ENCODE peak calls at places on chromosome 20, in ten cellular contexts. G is WTC11; K is gastrocnemius medialis; Z is tibial artery; X is psoas muscle; W is AG04449; O is CD8-positive, alpha-beta T cell; U is left lung; J is colonic mucosa; L is neural crest cell. F is an unnamed sample.

GRCh38 chr20:35190556-35190955 is 18.7 kb downstream of the PROCR start:
- DNase-seq in W (no peak), X (no peak), Z (no peak), K (no peak), J (no peak), G (no peak), O (no peak), L (no peak), U (no peak), F (no peak)

GRCh38 chr20:38222231-38222922 is 38.2 kb downstream of the KIAA1755 start:
- DNase-seq in U (peak), O (peak), K (peak), W (no peak), X (peak), J (peak), G (peak), L (peak), Z (peak), F (peak)

GRCh38 chr20:38043512-38044300 is 10.2 kb downstream of the RPRD1B start:
- DNase-seq in K (peak), J (no peak), L (no peak), O (no peak), U (no peak), X (peak), G (no peak), Z (no peak), W (no peak), F (no peak)

GRCh38 chr20:32366380-32366779 is 8.2 kb downstream of the ASXL1 start:
- DNase-seq in O (no peak), J (no peak), L (no peak), Z (no peak), K (no peak), W (no peak), U (no peak), G (no peak), X (no peak), F (no peak)

GRCh38 chr20:34525709-34526416 is 9.6 kb downstream of the DYNLRB1 start:
- DNase-seq in O (no peak), K (peak), X (peak), J (peak), G (no peak), U (peak), L (no peak), W (peak), Z (peak), F (peak)

GRCh38 chr20:25623225-25623735 is 534 bp downstream of the NANP start:
- DNase-seq in G (peak), J (peak), L (no peak), U (peak), W (no peak), X (peak), K (peak), Z (peak), O (peak), F (peak)

GRCh38 chr20:5393218-5393870 is 76.6 kb upstream of the PROKR2 start:
- DNase-seq in O (no peak), J (no peak), X (no peak), U (no peak), K (no peak), Z (no peak), L (no peak), G (no peak), W (no peak), F (no peak)

GRCh38 chr20:62985089-62985778 is 21.5 kb downstream of the BHLHE23 start:
- DNase-seq in O (no peak), K (no peak), W (no peak), J (no peak), Z (no peak), G (no peak), U (no peak), X (no peak), L (no peak), F (no peak)

GRCh38 chr20:35311409-35311808 is 19.2 kb upstream of the FAM83C start:
- DNase-seq in K (no peak), G (no peak), Z (no peak), L (no peak), X (no peak), W (no peak), O (no peak), J (peak), U (no peak), F (no peak)

GRCh38 chr20:60727425-60727824 is 524.6 kb upstream of the CDH4 start:
- DNase-seq in X (no peak), K (no peak), J (no peak), U (no peak), O (no peak), G (no peak), W (no peak), Z (no peak), L (no peak), F (no peak)

GRCh38 chr20:53077373-53078205 is 105.4 kb downstream of the TSHZ2 start:
- DNase-seq in O (no peak), X (no peak), J (no peak), K (no peak), U (no peak), L (no peak), Z (no peak), G (no peak), W (no peak), F (peak)

GRCh38 chr20:51404297-51405060 is 138.0 kb downstream of the NFATC2 start:
- DNase-seq in O (peak), G (no peak), W (no peak), J (peak), K (no peak), L (no peak), Z (no peak), X (no peak), U (peak), F (no peak)

GRCh38 chr20:63507083-63507743 is 8.3 kb upstream of the EEF1A2 start:
- DNase-seq in K (peak), X (peak), Z (no peak), W (no peak), J (no peak), G (no peak), O (no peak), U (no peak), L (no peak), F (no peak)

GRCh38 chr20:32231847-32232246 is 24.2 kb downstream of the POFUT1 start:
- DNase-seq in Z (no peak), W (peak), O (peak), G (no peak), X (no peak), L (no peak), K (no peak), U (no peak), J (no peak), F (no peak)

GRCh38 chr20:48850681-48851299 is 23.0 kb upstream of the PREX1 start:
- DNase-seq in X (no peak), G (no peak), U (no peak), Z (no peak), O (no peak), W (no peak), L (no peak), K (no peak), J (no peak), F (no peak)

DNA sequence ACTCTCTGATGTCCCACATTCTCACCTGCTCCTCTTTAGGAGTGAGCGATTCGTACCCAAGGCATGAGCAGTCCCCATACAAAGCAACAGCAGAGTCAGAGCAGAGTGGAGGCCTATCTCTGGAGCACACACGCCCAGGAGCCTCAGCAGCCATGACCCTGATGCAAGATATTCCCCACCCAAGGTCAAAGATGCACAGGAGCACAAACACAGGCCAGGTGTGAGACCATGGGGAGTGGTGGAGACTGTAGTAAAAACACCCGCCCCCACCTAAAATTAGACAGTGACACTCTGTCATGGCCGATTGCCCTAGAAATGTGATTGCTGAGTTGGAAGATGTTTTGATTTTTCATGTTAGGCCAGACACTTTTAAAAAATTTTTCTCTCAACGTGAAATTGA is 21.4 kb downstream of the RRBP1 start:
- DNase-seq in J (no peak), W (no peak), G (no peak), U (no peak), L (no peak), O (no peak), K (no peak), Z (peak), X (no peak), F (no peak)
- TF ChIP-seq CTCF in J (no peak), W (no peak), G (no peak), U (no peak), L (no peak), O (no peak), K (no peak), Z (no peak), X (no peak), F (no peak)

GRCh38 chr20:22308934-22309333 is 275.4 kb downstream of the FOXA2 start:
- DNase-seq in G (no peak), X (no peak), U (no peak), K (no peak), W (no peak), L (no peak), Z (no peak), O (no peak), J (no peak), F (no peak)

GRCh38 chr20:22305391-22305790 is 279.0 kb downstream of the FOXA2 start:
- DNase-seq in Z (no peak), L (no peak), X (no peak), U (no peak), W (no peak), O (no peak), J (no peak), G (no peak), K (no peak), F (no peak)

GRCh38 chr20:22302039-22302438 is 282.3 kb downstream of the FOXA2 start:
- DNase-seq in W (no peak), G (no peak), J (no peak), O (no peak), X (no peak), L (no peak), K (no peak), U (no peak), Z (no peak), F (no peak)

GRCh38 chr20:22303523-22303922 is 280.8 kb downstream of the FOXA2 start:
- DNase-seq in G (peak), U (no peak), O (no peak), K (no peak), L (no peak), X (no peak), W (no peak), J (no peak), Z (no peak), F (no peak)
- TF ChIP-seq CTCF in G (no peak), U (no peak), O (no peak), K (no peak), L (peak), X (no peak), W (peak), J (no peak), Z (no peak), F (no peak)

DNA sequence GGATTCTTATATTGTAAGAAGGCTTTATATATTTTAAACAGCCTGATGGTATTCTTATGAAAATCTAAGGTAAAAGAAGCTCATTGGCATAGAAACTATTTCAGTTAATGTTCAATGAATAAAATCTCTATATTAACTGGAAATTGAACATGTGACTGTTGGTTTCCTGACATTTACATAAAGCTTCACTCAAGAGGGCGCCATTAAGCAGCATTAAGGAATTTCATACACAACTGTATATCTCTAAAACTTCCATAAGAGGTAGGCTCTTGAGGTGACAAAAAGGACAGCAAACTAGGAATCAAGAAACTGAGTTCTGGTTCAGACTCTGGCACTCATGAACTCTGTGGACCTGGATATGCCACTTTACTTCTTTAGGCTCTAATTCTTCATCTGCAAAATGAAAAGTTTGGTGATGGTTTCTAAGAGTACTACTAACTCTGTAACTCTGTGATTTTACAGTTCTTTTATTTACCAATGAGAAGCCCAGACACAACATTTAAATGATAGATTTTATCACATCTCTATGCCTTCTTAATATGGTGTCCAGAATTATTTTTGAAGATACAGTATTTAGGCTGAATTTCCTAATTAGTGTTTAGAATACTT is 147.5 kb downstream of the FLRT3 start:
- DNase-seq in K (no peak), W (peak), U (no peak), J (peak), L (no peak), Z (no peak), O (no peak), G (no peak), X (no peak), F (no peak)
- TF ChIP-seq CTCF in K (no peak), W (peak), U (no peak), J (no peak), L (peak), Z (no peak), O (no peak), G (no peak), X (no peak), F (no peak)

GRCh38 chr20:39289316-39289715 is 327.2 kb downstream of the DHX35 start:
- DNase-seq in G (peak), L (no peak), U (no peak), X (no peak), K (no peak), W (no peak), J (no peak), O (no peak), Z (no peak), F (no peak)
- TF ChIP-seq CTCF in G (peak), L (peak), U (no peak), X (peak), K (no peak), W (no peak), J (no peak), O (no peak), Z (no peak), F (no peak)

GRCh38 chr20:33373735-33374605 is 27.3 kb downstream of the CDK5RAP1 start:
- DNase-seq in X (no peak), O (no peak), J (no peak), W (peak), Z (no peak), L (no peak), G (no peak), U (no peak), K (no peak), F (no peak)

GRCh38 chr20:33372993-33373441 is 28.3 kb downstream of the CDK5RAP1 start:
- DNase-seq in J (no peak), W (peak), Z (no peak), L (no peak), U (no peak), X (no peak), O (no peak), K (no peak), G (no peak), F (no peak)

DNA sequence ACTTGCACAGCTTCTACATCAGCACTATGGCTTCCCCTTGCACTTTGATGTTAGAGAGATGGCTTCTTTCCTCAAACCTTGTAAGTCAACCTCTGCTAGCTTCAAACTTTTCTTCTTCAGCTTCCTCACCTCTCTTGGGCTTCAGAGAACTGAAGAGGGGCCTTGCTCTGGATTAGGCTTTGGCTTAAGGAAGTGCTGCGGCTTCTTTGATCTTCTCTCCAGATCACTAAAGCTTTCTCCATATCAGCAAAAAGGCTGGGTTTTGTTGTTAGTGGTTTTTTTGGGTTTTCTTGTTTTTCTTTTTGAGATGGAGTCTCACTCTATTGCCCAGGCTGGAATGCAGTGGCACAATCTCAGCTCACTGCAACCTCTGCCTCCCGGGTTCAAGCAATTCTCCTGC is 24.0 kb downstream of the CDK5RAP1 start:
- DNase-seq in J (no peak), K (no peak), U (no peak), L (no peak), G (no peak), W (no peak), Z (no peak), X (no peak), O (no peak), F (no peak)
- TF ChIP-seq CTCF in J (no peak), K (no peak), U (no peak), L (no peak), G (no peak), W (no peak), Z (no peak), X (no peak), O (no peak), F (no peak)

DNA sequence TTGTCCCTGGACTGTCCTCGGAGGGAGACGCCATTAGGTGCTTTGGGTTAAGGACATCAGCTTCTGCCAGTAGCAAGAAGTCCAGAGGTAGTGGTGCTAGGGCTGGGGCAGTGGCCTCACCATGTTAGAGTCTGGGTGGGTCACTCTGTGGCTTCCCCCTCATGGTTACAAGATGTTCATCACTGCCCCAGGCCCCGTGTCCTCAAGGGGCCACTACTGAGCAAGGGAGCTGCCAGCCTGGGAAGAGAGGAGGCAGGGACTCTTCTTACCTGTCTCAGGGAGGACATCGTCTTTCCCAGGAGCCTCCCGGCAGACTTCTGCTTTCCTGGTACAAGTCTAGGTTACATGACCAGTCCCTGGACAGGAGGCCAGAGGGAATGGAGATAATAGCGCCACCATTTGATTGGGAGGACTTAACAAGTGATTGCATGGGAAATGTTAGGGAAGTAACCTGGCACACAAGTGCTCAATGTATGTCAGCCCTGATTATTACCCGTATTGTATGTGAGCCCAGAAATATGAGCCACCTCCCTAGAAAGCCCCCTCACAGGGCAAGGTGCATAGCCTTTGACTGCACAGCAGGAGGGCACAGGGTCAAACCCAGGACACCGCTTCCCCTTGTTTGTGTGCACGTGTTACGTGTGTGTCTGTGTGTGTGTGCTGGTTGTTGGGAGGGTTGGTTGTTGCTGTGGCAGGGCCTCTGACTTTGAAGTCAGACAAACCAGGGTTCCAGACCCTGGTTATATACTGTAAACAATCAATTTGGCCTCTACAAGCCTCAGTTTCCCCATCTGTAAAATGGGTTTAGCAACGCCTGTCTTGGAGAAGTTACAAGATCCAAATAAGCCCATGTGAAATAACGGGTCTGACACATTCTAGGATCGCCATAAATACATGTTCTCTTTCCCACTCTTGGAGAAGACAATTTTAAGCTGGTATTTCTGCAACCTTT is 30.0 kb downstream of the SIRPA start:
- DNase-seq in U (no peak), X (no peak), K (no peak), O (no peak), W (no peak), J (no peak), Z (no peak), G (no peak), L (no peak), F (no peak)
- TF ChIP-seq CTCF in U (no peak), X (no peak), K (no peak), O (no peak), W (no peak), J (no peak), Z (no peak), G (no peak), L (no peak), F (no peak)

GRCh38 chr20:47466704-47467459 is 34.8 kb upstream of the NCOA3 start:
- DNase-seq in U (no peak), G (no peak), K (no peak), W (no peak), O (no peak), X (no peak), L (no peak), J (no peak), Z (no peak), F (no peak)

GRCh38 chr20:47466193-47466592 is 35.5 kb upstream of the NCOA3 start:
- DNase-seq in L (no peak), W (no peak), X (no peak), O (no peak), K (no peak), U (no peak), Z (no peak), J (no peak), G (no peak), F (no peak)

GRCh38 chr20:47465335-47466090 is 36.2 kb upstream of the NCOA3 start:
- DNase-seq in J (no peak), X (no peak), W (no peak), K (no peak), G (no peak), L (no peak), U (no peak), Z (no peak), O (no peak), F (no peak)

GRCh38 chr20:47461120-47461685 is 40.5 kb upstream of the NCOA3 start:
- DNase-seq in W (no peak), O (no peak), U (no peak), K (no peak), G (no peak), J (no peak), L (no peak), Z (no peak), X (no peak), F (no peak)

DNA sequence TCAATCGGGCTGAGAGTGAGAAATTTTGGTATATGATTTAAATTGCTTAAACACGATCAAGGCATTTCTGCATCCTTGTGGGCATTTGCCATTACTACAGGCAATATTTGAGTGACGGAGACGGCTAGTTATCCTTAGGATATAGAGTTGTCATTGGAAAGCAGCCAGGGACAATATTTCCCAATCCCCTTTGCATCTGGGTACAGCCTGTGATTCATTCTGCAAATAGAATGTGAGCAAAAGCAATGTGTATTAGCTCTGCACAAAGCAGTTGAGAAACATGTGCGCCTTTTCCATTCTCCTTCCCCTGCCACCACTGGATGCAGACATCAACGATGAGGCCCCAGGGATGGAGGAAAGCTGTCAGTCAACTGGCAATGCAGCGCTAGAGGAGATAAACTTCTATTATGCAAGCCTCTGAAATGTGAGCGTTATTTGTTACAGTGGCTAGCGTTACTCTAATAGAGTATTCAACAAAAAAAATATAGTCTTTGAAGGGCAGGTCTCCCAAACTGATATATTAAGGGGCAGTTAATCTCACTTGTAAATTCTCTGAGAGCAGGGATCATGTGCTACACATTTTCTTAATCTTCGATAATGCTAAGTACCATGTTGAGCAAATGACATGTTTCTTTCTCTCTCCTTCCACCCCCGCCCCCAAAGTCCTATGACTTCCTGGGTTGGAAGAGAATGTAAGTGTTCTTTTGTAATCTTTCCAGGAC is 37.1 kb upstream of the NCOA3 start:
- DNase-seq in U (peak), K (peak), X (peak), G (no peak), L (no peak), Z (peak), W (peak), O (no peak), J (peak), F (peak)
- TF ChIP-seq CTCF in U (peak), K (peak), X (peak), G (no peak), L (peak), Z (peak), W (peak), O (no peak), J (no peak), F (no peak)

F was measured in omental fat pad.